ENCODE peak calls at places on chromosomes 4 and X, in six cellular contexts. G is H9, K is IMR-90, Y is mesendoderm, E is mesenchymal stem cell, S is H1. T is an unnamed sample.
A peak's percentile ranks its signal among the peaks of the same experiment; 100 is the strongest.

GRCh38 chr4:168711197-168712120 is 214.6 kb downstream of the PALLD start:
- DNase-seq in E (no peak), K (peak; percentile 44), G (no peak), S (no peak), Y (no peak), T (no peak)

GRCh38 chrX:67544871-67545771 is 1.3 kb downstream of the AR start:
- DNase-seq in E (peak; percentile 79), K (peak; percentile 22), Y (peak; percentile 58), S (peak; percentile 51), G (peak; percentile 33), T (peak; percentile 15)

GRCh38 chr4:6747690-6748068 is 31.7 kb downstream of the BLOC1S4 start:
- DNase-seq in K (no peak), S (no peak), G (no peak), Y (no peak), E (no peak), T (no peak)

GRCh38 chr4:126405369-126405982 is 1090.7 kb downstream of the FAT4 start:
- DNase-seq in G (peak; percentile 32), K (peak; percentile 39), Y (peak; percentile 76), E (peak; percentile 16), S (no peak), T (no peak)

GRCh38 chr4:111808174-111808573 is 337.1 kb upstream of the FAM241A start:
- DNase-seq in K (no peak), Y (no peak), G (no peak), S (no peak), E (no peak), T (no peak)

GRCh38 chrX:24243692-24244091 is 70.2 kb downstream of the SUPT20HL2 start:
- DNase-seq in E (no peak), S (no peak), G (no peak), Y (no peak), K (peak; percentile 9), T (no peak)

GRCh38 chr4:115780268-115780667 is 666.8 kb upstream of the NDST4 start:
- DNase-seq in Y (no peak), K (no peak), G (no peak), S (no peak), E (no peak), T (no peak)

GRCh38 chr4:80235451-80235850 is 31.0 kb upstream of the FGF5 start:
- DNase-seq in Y (no peak), G (no peak), E (no peak), S (no peak), K (peak; percentile 82), T (no peak)

GRCh38 chr4:21830272-21830671 is 118.3 kb downstream of the KCNIP4 start:
- DNase-seq in S (no peak), K (no peak), E (no peak), Y (no peak), G (no peak), T (no peak)

GRCh38 chrX:103157511-103158316 is 57.2 kb upstream of the BEX4 start:
- DNase-seq in K (peak; percentile 27), S (peak; percentile 51), G (no peak), E (peak; percentile 29), Y (peak; percentile 49), T (no peak)

GRCh38 chrX:74246524-74246923 is 57.5 kb upstream of the ZCCHC13 start:
- DNase-seq in E (peak; percentile 26), G (no peak), Y (no peak), S (no peak), K (peak; percentile 42), T (no peak)

GRCh38 chr4:153087671-153088194 is 116.5 kb upstream of the TRIM2 start:
- DNase-seq in K (no peak), G (no peak), Y (no peak), S (no peak), E (no peak), T (no peak)

GRCh38 chrX:97234471-97235097 is 350.9 kb downstream of the RPA4 start:
- DNase-seq in G (no peak), E (peak; percentile 15), K (no peak), S (no peak), Y (no peak), T (no peak)

GRCh38 chrX:123648028-123648810 is 84.6 kb downstream of the THOC2 start:
- DNase-seq in G (peak; percentile 81), Y (peak; percentile 94), E (peak; percentile 88), S (peak; percentile 54), K (peak; percentile 83), T (peak; percentile 44)

GRCh38 chr4:1608821-1609500 is 75.2 kb downstream of the FAM53A start:
- DNase-seq in G (no peak), K (no peak), E (no peak), Y (no peak), S (no peak), T (no peak)

GRCh38 chr4:13635281-13635799 is 7.8 kb upstream of the BOD1L1 start:
- DNase-seq in S (no peak), G (no peak), K (no peak), Y (no peak), E (no peak), T (no peak)

GRCh38 chr4:82939414-82939813 is 38.9 kb downstream of the THAP9 start:
- DNase-seq in S (no peak), E (no peak), K (no peak), G (no peak), Y (peak; percentile 1), T (no peak)

GRCh38 chrX:138711399-138712347 is at the start of gene FGF13:
- DNase-seq in Y (peak; percentile 86), G (peak; percentile 73), K (no peak), E (no peak), S (peak; percentile 60), T (peak; percentile 48)

GRCh38 chr4:8201341-8201781 is 2.3 kb downstream of the SH3TC1 start:
- DNase-seq in K (no peak), G (no peak), Y (no peak), S (no peak), E (no peak), T (no peak)

GRCh38 chr4:7422098-7422897 is 12.4 kb downstream of the PSAPL1 start:
- DNase-seq in G (peak; percentile 17), E (no peak), K (no peak), Y (no peak), S (peak; percentile 41), T (no peak)

GRCh38 chrX:153925739-153926593 is at the start of gene ARHGAP4:
- DNase-seq in Y (peak; percentile 73), K (no peak), G (peak; percentile 39), S (no peak), E (no peak), T (no peak)

GRCh38 chr4:61332671-61333070 is 132.5 kb downstream of the ADGRL3 start:
- DNase-seq in Y (peak; percentile 72), G (no peak), S (no peak), E (peak; percentile 18), K (no peak), T (no peak)

GRCh38 chr4:64643841-64644240 is 234.6 kb upstream of the TECRL start:
- DNase-seq in Y (no peak), S (no peak), E (no peak), K (no peak), G (no peak), T (no peak)

GRCh38 chr4:40241936-40242590 is 45.2 kb downstream of the RHOH start:
- DNase-seq in Y (no peak), E (no peak), K (no peak), G (no peak), S (no peak), T (no peak)

GRCh38 chr4:103936653-103937145 is 216.9 kb upstream of the TACR3 start:
- DNase-seq in G (no peak), E (no peak), Y (no peak), S (no peak), K (no peak), T (no peak)

GRCh38 chr4:124712417-124713212 is at the start of gene ANKRD50:
- DNase-seq in S (peak; percentile 87), Y (peak; percentile 98), G (peak; percentile 93), K (peak; percentile 94), E (peak; percentile 96), T (peak; percentile 92)

GRCh38 chr4:124710253-124710849 is 2.2 kb downstream of the ANKRD50 start:
- DNase-seq in S (no peak), Y (peak; percentile 7), E (peak; percentile 48), G (no peak), K (peak; percentile 34), T (no peak)

GRCh38 chr4:124710911-124711310 is 1.6 kb downstream of the ANKRD50 start:
- DNase-seq in S (no peak), K (no peak), E (peak; percentile 28), G (no peak), Y (no peak), T (no peak)

GRCh38 chr4:124713213-124713592 is 671 bp upstream of the ANKRD50 start:
- DNase-seq in S (peak; percentile 63), E (peak; percentile 89), G (peak; percentile 72), K (peak; percentile 79), Y (no peak), T (no peak)

GRCh38 chr4:124711469-124712416 is 789 bp downstream of the ANKRD50 start:
- DNase-seq in K (peak; percentile 79), Y (peak; percentile 84), G (peak; percentile 84), S (peak; percentile 80), E (peak; percentile 81), T (peak; percentile 20)
- H3K4ac ChIP-seq in K (peak overlapping the region; percentile 70), Y (peak overlapping the region; percentile 46), G (no peak overlapping the region), S (no peak overlapping the region), E (peak overlapping the region; percentile 73), T (no peak overlapping the region)

GRCh38 chr4:75990129-75990528 is 616 bp downstream of the SDAD1 start:
- DNase-seq in E (peak; percentile 33), K (peak; percentile 15), S (no peak), G (no peak), Y (no peak), T (no peak)

GRCh38 chr4:75980576-75980975 is 10.2 kb downstream of the SDAD1 start:
- DNase-seq in G (no peak), K (no peak), Y (no peak), S (no peak), E (no peak), T (no peak)

GRCh38 chr4:75985116-75985515 is 5.6 kb downstream of the SDAD1 start:
- DNase-seq in G (no peak), S (no peak), E (peak; percentile 87), K (peak; percentile 96), Y (no peak), T (no peak)
- H2BK15ac ChIP-seq in G (no peak overlapping the region), S (no peak overlapping the region), E (no peak overlapping the region), K (no peak overlapping the region), Y (no peak overlapping the region), T (no peak overlapping the region)

DNA sequence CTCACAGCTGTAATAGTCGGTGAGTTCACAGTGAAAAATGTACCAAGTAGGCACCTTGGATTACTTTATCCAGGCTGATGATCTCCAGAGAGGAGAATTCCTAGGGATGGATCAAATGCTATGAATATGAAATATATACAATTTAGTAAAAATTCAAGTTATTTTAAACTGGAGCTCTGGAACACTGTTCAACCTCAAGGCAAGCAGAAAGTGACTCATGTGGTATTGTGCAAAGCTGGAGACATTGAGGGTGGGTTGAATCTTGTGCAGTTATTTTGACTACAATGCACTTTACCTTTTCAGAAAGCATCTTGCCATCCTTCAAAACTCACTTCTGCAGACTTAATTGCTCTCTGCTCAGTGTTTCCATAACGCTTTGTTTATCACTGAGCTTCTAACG is 43.4 kb downstream of the OSTC start:
- DNase-seq in G (no peak), Y (no peak), K (peak; percentile 25), S (no peak), E (peak; percentile 22), T (no peak)
- H3K4ac ChIP-seq in G (no peak overlapping the region), Y (no peak overlapping the region), K (no peak overlapping the region), S (no peak overlapping the region), E (no peak overlapping the region), T (no peak overlapping the region)

GRCh38 chr4:99835942-99836341 is 19.3 kb downstream of the DAPP1 start:
- DNase-seq in S (no peak), E (no peak), K (no peak), Y (no peak), G (no peak), T (no peak)
- H2BK15ac ChIP-seq in S (no peak overlapping the region), E (no peak overlapping the region), K (no peak overlapping the region), Y (no peak overlapping the region), G (no peak overlapping the region), T (no peak overlapping the region)